ENCODE peak calls at places on chromosomes 5 and 9, in five cellular contexts. One of them, this sample, is unnamed.

GRCh38 chr9:136052991-136053756 is 41.9 kb downstream of the NACC2 start:
- DNase-seq in lung microvascular endothelial cell: no peak
- DNase-seq in mucosa of gallbladder: no peak
- DNase-seq in psoas muscle: no peak
- DNase-seq in skeletal muscle cell: no peak
- DNase-seq in this sample: no peak

GRCh38 chr5:169286572-169287325 is 14.2 kb downstream of the SLIT3 start:
- DNase-seq in lung microvascular endothelial cell: no peak
- DNase-seq in mucosa of gallbladder: no peak
- DNase-seq in psoas muscle: no peak
- DNase-seq in skeletal muscle cell: no peak
- DNase-seq in this sample: no peak

GRCh38 chr5:29208026-29208425 is 1985.5 kb upstream of the CDH6 start:
- DNase-seq in lung microvascular endothelial cell: no peak
- DNase-seq in mucosa of gallbladder: no peak
- DNase-seq in psoas muscle: no peak
- DNase-seq in skeletal muscle cell: peak; percentile 6
- DNase-seq in this sample: no peak

GRCh38 chr5:96683810-96684209 is 21.6 kb downstream of the CAST start:
- DNase-seq in lung microvascular endothelial cell: no peak
- DNase-seq in mucosa of gallbladder: no peak
- DNase-seq in psoas muscle: no peak
- DNase-seq in skeletal muscle cell: no peak
- DNase-seq in this sample: no peak

GRCh38 chr5:94181940-94182339 is 436.5 kb downstream of the KIAA0825 start:
- DNase-seq in lung microvascular endothelial cell: no peak
- DNase-seq in mucosa of gallbladder: no peak
- DNase-seq in psoas muscle: no peak
- DNase-seq in skeletal muscle cell: no peak
- DNase-seq in this sample: no peak

GRCh38 chr9:109574061-109574882 is 76.2 kb upstream of the PTPN3 start:
- DNase-seq in lung microvascular endothelial cell: peak; percentile 61
- DNase-seq in mucosa of gallbladder: peak; percentile 45
- DNase-seq in psoas muscle: no peak
- DNase-seq in skeletal muscle cell: peak; percentile 10
- DNase-seq in this sample: peak; percentile 1

GRCh38 chr5:164000819-164001218 is 495.4 kb downstream of the MAT2B start:
- DNase-seq in lung microvascular endothelial cell: peak; percentile 34
- DNase-seq in mucosa of gallbladder: no peak
- DNase-seq in psoas muscle: no peak
- DNase-seq in skeletal muscle cell: no peak
- DNase-seq in this sample: no peak

GRCh38 chr5:140554454-140554853 is 2.8 kb downstream of the SRA1 start:
- DNase-seq in lung microvascular endothelial cell: no peak
- DNase-seq in mucosa of gallbladder: no peak
- DNase-seq in psoas muscle: no peak
- DNase-seq in skeletal muscle cell: no peak
- DNase-seq in this sample: no peak

GRCh38 chr5:6801236-6801635 is 88.0 kb downstream of the TENT4A start:
- DNase-seq in lung microvascular endothelial cell: no peak
- DNase-seq in mucosa of gallbladder: no peak
- DNase-seq in psoas muscle: no peak
- DNase-seq in skeletal muscle cell: no peak
- DNase-seq in this sample: no peak

GRCh38 chr5:32805966-32806626 is 95.0 kb downstream of the NPR3 start:
- DNase-seq in lung microvascular endothelial cell: peak; percentile 5
- DNase-seq in mucosa of gallbladder: no peak
- DNase-seq in psoas muscle: no peak
- DNase-seq in skeletal muscle cell: peak; percentile 87
- DNase-seq in this sample: no peak

GRCh38 chr5:579746-580366 is 32.3 kb upstream of the CEP72 start:
- DNase-seq in lung microvascular endothelial cell: no peak
- DNase-seq in mucosa of gallbladder: no peak
- DNase-seq in psoas muscle: no peak
- DNase-seq in skeletal muscle cell: no peak
- DNase-seq in this sample: no peak

GRCh38 chr9:14520341-14520740 is 172.9 kb downstream of the ZDHHC21 start:
- DNase-seq in lung microvascular endothelial cell: no peak
- DNase-seq in mucosa of gallbladder: no peak
- DNase-seq in psoas muscle: no peak
- DNase-seq in skeletal muscle cell: no peak
- DNase-seq in this sample: no peak

This sample was measured in amygdala.